ENCODE peak calls at places on chromosome X, in five cellular contexts. One of them, this sample, is unnamed.

GRCh38 chrX:9466711-9467110 is 1.9 kb downstream of the TBL1X start:
- DNase-seq in HFFc6: no peak
- DNase-seq in left lung: no peak
- DNase-seq in fibroblast of lung: no peak
- DNase-seq in psoas muscle: no peak
- DNase-seq in this sample: no peak

GRCh38 chrX:53116101-53116500 is 22.2 kb downstream of the KANTR start:
- DNase-seq in HFFc6: no peak
- DNase-seq in left lung: no peak
- DNase-seq in fibroblast of lung: peak; percentile 80
- DNase-seq in psoas muscle: no peak
- DNase-seq in this sample: no peak

GRCh38 chrX:67614414-67614813 is 70.6 kb downstream of the AR start:
- DNase-seq in HFFc6: peak; percentile 80
- DNase-seq in left lung: no peak
- DNase-seq in fibroblast of lung: peak; percentile 51
- DNase-seq in psoas muscle: no peak
- DNase-seq in this sample: no peak

GRCh38 chrX:130857207-130857606 is 45.8 kb downstream of the ENOX2 start:
- DNase-seq in HFFc6: no peak
- DNase-seq in left lung: no peak
- DNase-seq in fibroblast of lung: no peak
- DNase-seq in psoas muscle: no peak
- DNase-seq in this sample: no peak

GRCh38 chrX:10157545-10157944 is 770 bp downstream of the CLCN4 start:
- DNase-seq in HFFc6: no peak
- DNase-seq in left lung: no peak
- DNase-seq in fibroblast of lung: peak; percentile 64
- DNase-seq in psoas muscle: no peak
- DNase-seq in this sample: no peak

GRCh38 chrX:85379174-85379907 is at the start of gene POF1B:
- DNase-seq in HFFc6: no peak
- DNase-seq in left lung: no peak
- DNase-seq in fibroblast of lung: no peak
- DNase-seq in psoas muscle: no peak
- DNase-seq in this sample: peak; percentile 19

GRCh38 chrX:24874604-24875247 is 141.0 kb downstream of the ARX start:
- DNase-seq in HFFc6: no peak
- DNase-seq in left lung: no peak
- DNase-seq in fibroblast of lung: no peak
- DNase-seq in psoas muscle: no peak
- DNase-seq in this sample: no peak

GRCh38 chrX:121000589-121000988 is 15.0 kb upstream of the CT47A1 start:
- DNase-seq in HFFc6: no peak
- DNase-seq in left lung: no peak
- DNase-seq in fibroblast of lung: peak; percentile 9
- DNase-seq in psoas muscle: no peak
- DNase-seq in this sample: no peak

GRCh38 chrX:45472968-45473367 is 272.3 kb upstream of the DIPK2B start:
- DNase-seq in HFFc6: peak; percentile 58
- DNase-seq in left lung: no peak
- DNase-seq in fibroblast of lung: peak; percentile 70
- DNase-seq in psoas muscle: no peak
- DNase-seq in this sample: no peak

GRCh38 chrX:12080265-12080664 is 58.0 kb upstream of the FRMPD4 start:
- DNase-seq in HFFc6: peak; percentile 32
- DNase-seq in left lung: no peak
- DNase-seq in fibroblast of lung: peak; percentile 23
- DNase-seq in psoas muscle: no peak
- DNase-seq in this sample: no peak

GRCh38 chrX:55240788-55241187 is 20.6 kb downstream of the PAGE5 start:
- DNase-seq in HFFc6: no peak
- DNase-seq in left lung: no peak
- DNase-seq in fibroblast of lung: no peak
- DNase-seq in psoas muscle: no peak
- DNase-seq in this sample: no peak

GRCh38 chrX:54920610-54921426 is at the start of gene TRO:
- DNase-seq in HFFc6: no peak
- DNase-seq in left lung: no peak
- DNase-seq in fibroblast of lung: peak; percentile 29
- DNase-seq in psoas muscle: no peak
- DNase-seq in this sample: no peak

GRCh38 chrX:53714580-53715335 is 28.2 kb upstream of the HUWE1 start:
- DNase-seq in HFFc6: no peak
- DNase-seq in left lung: no peak
- DNase-seq in fibroblast of lung: peak; percentile 64
- DNase-seq in psoas muscle: no peak
- DNase-seq in this sample: no peak

GRCh38 chrX:12330841-12331240 is 192.6 kb downstream of the FRMPD4 start:
- DNase-seq in HFFc6: peak; percentile 27
- DNase-seq in left lung: no peak
- DNase-seq in fibroblast of lung: no peak
- DNase-seq in psoas muscle: no peak
- DNase-seq in this sample: no peak

GRCh38 chrX:9885150-9885549 is 82.0 kb upstream of the CLDN34 start:
- DNase-seq in HFFc6: no peak
- DNase-seq in left lung: peak; percentile 86
- DNase-seq in fibroblast of lung: peak; percentile 55
- DNase-seq in psoas muscle: peak; percentile 34
- DNase-seq in this sample: no peak

GRCh38 chrX:135596495-135596894 is 76.0 kb downstream of the INTS6L start:
- DNase-seq in HFFc6: peak; percentile 4
- DNase-seq in left lung: no peak
- DNase-seq in fibroblast of lung: peak; percentile 1
- DNase-seq in psoas muscle: peak; percentile 12
- DNase-seq in this sample: no peak

GRCh38 chrX:141176586-141177451 is at the start of gene LDOC1:
- DNase-seq in HFFc6: peak; percentile 39
- DNase-seq in left lung: peak; percentile 82
- DNase-seq in fibroblast of lung: peak; percentile 74
- DNase-seq in psoas muscle: peak; percentile 69
- DNase-seq in this sample: peak; percentile 92

GRCh38 chrX:48465336-48465933 is 4.6 kb downstream of the SLC38A5 start:
- DNase-seq in HFFc6: peak; percentile 90
- DNase-seq in left lung: no peak
- DNase-seq in fibroblast of lung: peak; percentile 97
- DNase-seq in psoas muscle: no peak
- DNase-seq in this sample: no peak

GRCh38 chrX:470686-471085 is 84.0 kb upstream of the PPP2R3B start:
- DNase-seq in HFFc6: no peak
- DNase-seq in left lung: peak; percentile 51
- DNase-seq in fibroblast of lung: no peak
- DNase-seq in psoas muscle: no peak
- DNase-seq in this sample: peak; percentile 44

GRCh38 chrX:68121371-68121770 is 311.9 kb downstream of the OPHN1 start:
- DNase-seq in HFFc6: no peak
- DNase-seq in left lung: no peak
- DNase-seq in fibroblast of lung: no peak
- DNase-seq in psoas muscle: no peak
- DNase-seq in this sample: no peak

GRCh38 chrX:72461766-72462165 is 110.9 kb downstream of the HDAC8 start:
- DNase-seq in HFFc6: no peak
- DNase-seq in left lung: no peak
- DNase-seq in fibroblast of lung: peak; percentile 9
- DNase-seq in psoas muscle: no peak
- DNase-seq in this sample: no peak

GRCh38 chrX:2701600-2701999 is 10.5 kb downstream of the CD99 start:
- DNase-seq in HFFc6: no peak
- DNase-seq in left lung: no peak
- DNase-seq in fibroblast of lung: no peak
- DNase-seq in psoas muscle: no peak
- DNase-seq in this sample: no peak

DNA sequence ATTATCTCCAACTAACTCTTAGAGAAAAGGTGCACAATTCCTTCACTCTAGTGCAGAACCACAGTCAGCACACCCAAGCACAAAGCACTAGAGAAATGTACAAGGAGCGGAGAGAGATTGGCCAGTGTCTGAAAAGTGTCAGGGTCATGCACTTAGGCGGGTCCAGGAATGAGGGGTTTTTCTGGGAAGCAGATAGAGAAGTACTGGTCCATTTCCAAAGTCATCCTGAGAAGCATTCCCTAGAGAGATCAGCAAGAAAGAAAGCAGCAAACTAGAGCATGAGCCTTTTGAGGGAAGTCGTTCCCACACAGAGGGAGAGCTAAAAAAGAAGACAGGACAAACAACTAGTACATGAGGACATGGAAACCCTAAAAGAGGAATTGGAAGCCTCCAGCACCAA is 168.1 kb upstream of the MAP3K15 start:
- DNase-seq in HFFc6: no peak
- DNase-seq in left lung: no peak
- DNase-seq in fibroblast of lung: peak; percentile 3
- DNase-seq in psoas muscle: no peak
- DNase-seq in this sample: no peak
- TF ChIP-seq CTCF in HFFc6: no peak
- TF ChIP-seq CTCF in left lung: no peak
- TF ChIP-seq CTCF in fibroblast of lung: no peak
- TF ChIP-seq CTCF in psoas muscle: no peak
- TF ChIP-seq CTCF in this sample: no peak

DNA sequence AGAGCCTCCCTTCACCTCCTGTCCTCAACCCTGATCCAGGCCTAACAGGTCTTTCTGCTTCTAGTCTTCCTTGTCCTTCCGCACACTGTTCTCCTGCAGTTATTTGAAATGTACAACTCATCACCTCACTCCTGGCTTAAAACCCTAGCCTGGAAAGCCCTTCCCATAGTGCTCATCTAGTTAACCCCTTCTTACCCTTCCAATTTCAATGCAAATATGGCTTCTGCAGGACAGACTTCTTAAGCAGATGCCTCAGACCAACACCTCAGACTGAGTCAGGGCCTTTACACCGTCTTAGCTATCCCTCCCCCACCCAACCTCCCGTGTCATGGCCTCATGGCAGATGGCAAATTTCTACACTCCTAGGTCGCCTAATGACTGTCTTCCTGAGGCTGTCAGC is 130.4 kb downstream of the BCOR start:
- DNase-seq in HFFc6: no peak
- DNase-seq in left lung: no peak
- DNase-seq in fibroblast of lung: no peak
- DNase-seq in psoas muscle: no peak
- DNase-seq in this sample: no peak
- TF ChIP-seq CTCF in HFFc6: no peak
- TF ChIP-seq CTCF in left lung: no peak
- TF ChIP-seq CTCF in fibroblast of lung: no peak
- TF ChIP-seq CTCF in psoas muscle: no peak
- TF ChIP-seq CTCF in this sample: no peak

GRCh38 chrX:153537526-153538295 is 20.3 kb downstream of the ATP2B3 start:
- DNase-seq in HFFc6: no peak
- DNase-seq in left lung: no peak
- DNase-seq in fibroblast of lung: no peak
- DNase-seq in psoas muscle: no peak
- DNase-seq in this sample: no peak

GRCh38 chrX:153537080-153537479 is 19.6 kb downstream of the ATP2B3 start:
- DNase-seq in HFFc6: no peak
- DNase-seq in left lung: no peak
- DNase-seq in fibroblast of lung: no peak
- DNase-seq in psoas muscle: no peak
- DNase-seq in this sample: no peak

GRCh38 chrX:153538424-153538823 is 21.0 kb downstream of the ATP2B3 start:
- DNase-seq in HFFc6: no peak
- DNase-seq in left lung: no peak
- DNase-seq in fibroblast of lung: no peak
- DNase-seq in psoas muscle: no peak
- DNase-seq in this sample: no peak

GRCh38 chrX:153539979-153540358 is 22.5 kb downstream of the ATP2B3 start:
- DNase-seq in HFFc6: no peak
- DNase-seq in left lung: no peak
- DNase-seq in fibroblast of lung: no peak
- DNase-seq in psoas muscle: no peak
- DNase-seq in this sample: no peak

DNA sequence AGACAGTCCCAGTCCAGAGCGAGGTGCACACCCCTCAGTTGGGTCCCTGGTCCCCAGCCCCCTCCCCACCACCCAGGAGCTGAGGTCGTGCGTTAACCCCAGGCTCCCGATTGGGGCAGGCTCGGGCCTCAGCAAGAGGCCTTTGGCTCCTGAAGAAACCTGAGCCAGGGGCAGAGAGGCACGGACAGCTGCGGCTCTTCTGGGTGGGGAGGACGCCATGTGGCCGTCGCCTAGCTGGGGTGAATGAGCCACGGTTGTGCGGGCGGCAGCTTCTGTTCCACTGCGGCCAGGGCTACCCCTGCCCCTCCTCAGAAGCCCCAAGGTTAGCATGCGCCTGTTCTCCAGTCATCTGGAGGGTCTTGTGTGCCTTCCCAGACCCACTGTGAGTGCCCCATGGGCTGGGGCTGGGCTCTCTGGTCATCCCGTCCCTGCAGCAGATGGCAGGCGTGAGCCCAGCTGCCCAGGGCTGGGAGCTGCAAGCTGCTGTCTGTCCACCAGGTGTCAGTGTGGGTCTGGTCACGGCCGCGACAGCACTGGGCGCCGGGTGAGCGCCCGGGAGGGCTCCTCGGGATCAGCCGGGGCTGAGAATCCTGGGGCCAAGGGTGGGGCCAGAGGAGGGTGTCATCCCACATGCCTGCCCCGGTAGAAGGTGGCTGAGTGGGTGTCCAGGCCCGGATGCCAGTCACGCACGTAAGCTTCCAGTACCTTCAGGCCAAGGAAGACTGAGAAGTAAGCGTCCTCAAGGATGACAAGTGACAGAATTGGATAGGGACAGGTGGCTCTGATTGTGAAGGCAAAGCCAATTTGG is 21.9 kb downstream of the ATP2B3 start:
- DNase-seq in HFFc6: peak; percentile 46
- DNase-seq in left lung: peak; percentile 86
- DNase-seq in fibroblast of lung: peak; percentile 36
- DNase-seq in psoas muscle: peak; percentile 65
- DNase-seq in this sample: no peak
- TF ChIP-seq CTCF in HFFc6: peak; percentile 87
- TF ChIP-seq CTCF in left lung: peak; percentile 84
- TF ChIP-seq CTCF in fibroblast of lung: peak; percentile 74
- TF ChIP-seq CTCF in psoas muscle: peak; percentile 82
- TF ChIP-seq CTCF in this sample: peak; percentile 85

DNA sequence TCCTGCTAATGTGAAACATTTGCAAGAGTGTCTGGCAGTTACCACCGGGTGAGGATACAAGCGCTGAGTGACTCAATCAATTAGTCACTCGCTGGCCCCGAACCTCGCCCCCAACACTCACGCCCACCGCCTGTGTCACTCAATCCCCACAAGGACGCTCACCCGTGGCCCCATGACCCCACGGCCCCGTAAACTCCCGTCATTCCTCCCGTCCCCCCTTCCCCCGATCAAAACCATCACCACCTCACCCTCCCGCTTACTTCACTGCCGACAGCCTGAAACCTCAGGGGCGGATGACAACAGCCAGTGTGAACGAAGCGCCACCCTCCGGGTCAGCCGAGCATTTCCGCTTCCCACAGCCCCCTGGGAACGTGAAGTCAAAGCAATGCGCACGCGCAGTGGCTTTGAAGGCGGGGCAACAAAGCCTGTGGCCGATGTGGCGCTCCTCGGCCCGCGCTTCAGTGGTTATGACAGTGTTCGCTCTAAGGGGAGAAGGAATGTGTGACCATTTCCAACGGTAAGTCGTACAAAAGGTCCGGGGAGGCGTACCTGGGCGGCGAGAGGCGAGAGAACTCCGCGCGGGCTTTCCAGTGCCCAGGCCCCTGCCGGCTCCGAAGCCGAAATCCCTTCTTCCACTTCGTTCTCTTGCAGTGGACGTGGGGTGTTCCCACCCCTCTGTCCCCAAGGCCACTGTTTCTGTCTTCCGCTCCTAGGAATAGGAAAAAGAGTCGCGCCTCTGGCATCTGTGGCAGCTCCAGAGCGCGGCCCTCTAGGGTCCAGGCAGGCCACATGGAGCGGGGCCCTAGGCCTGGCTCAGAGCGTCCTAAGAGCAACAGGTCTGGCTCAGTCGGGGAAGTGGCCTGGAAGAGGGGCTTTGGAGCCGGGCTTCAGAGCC is at the start of gene ZNF674:
- DNase-seq in HFFc6: peak; percentile 83
- DNase-seq in left lung: peak; percentile 97
- DNase-seq in fibroblast of lung: peak; percentile 87
- DNase-seq in psoas muscle: peak; percentile 92
- DNase-seq in this sample: peak; percentile 96
- TF ChIP-seq CTCF in HFFc6: peak; percentile 58
- TF ChIP-seq CTCF in left lung: peak; percentile 13
- TF ChIP-seq CTCF in fibroblast of lung: no peak
- TF ChIP-seq CTCF in psoas muscle: peak; percentile 12
- TF ChIP-seq CTCF in this sample: peak; percentile 57